ENCODE peak calls at places on chromosomes 7 and 10, in six cellular contexts. One of them, this sample, is unnamed.
A peak's percentile ranks its signal among the peaks of the same experiment; 100 is the strongest.

GRCh38 chr7:41900532-41900931 is 197.6 kb upstream of the INHBA start:
- DNase-seq in IMR-90: no peak
- DNase-seq in H1: no peak
- DNase-seq in H9: no peak
- DNase-seq in mesendoderm: peak; percentile 34
- DNase-seq in neuronal stem cell: no peak
- DNase-seq in this sample: no peak

GRCh38 chr10:119705434-119705831 is 20.4 kb upstream of the INPP5F start:
- DNase-seq in IMR-90: no peak
- DNase-seq in mesendoderm: no peak
- DNase-seq in H9: no peak
- DNase-seq in neuronal stem cell: no peak
- DNase-seq in H1: no peak
- DNase-seq in this sample: no peak

GRCh38 chr7:41134242-41134872 is 568.5 kb downstream of the INHBA start:
- DNase-seq in neuronal stem cell: no peak
- DNase-seq in mesendoderm: peak; percentile 16
- DNase-seq in H1: no peak
- DNase-seq in IMR-90: peak; percentile 55
- DNase-seq in H9: no peak
- DNase-seq in this sample: peak; percentile 70

GRCh38 chr7:47893238-47893637 is 55.0 kb downstream of the PKD1L1 start:
- DNase-seq in H9: peak; percentile 76
- DNase-seq in IMR-90: no peak
- DNase-seq in H1: peak; percentile 84
- DNase-seq in mesendoderm: peak; percentile 64
- DNase-seq in neuronal stem cell: no peak
- DNase-seq in this sample: no peak

GRCh38 chr7:142391191-142391992 is 133.5 kb upstream of the PRSS58 start:
- DNase-seq in IMR-90: peak; percentile 15
- DNase-seq in H9: peak; percentile 76
- DNase-seq in neuronal stem cell: peak; percentile 51
- DNase-seq in mesendoderm: peak; percentile 78
- DNase-seq in H1: peak; percentile 88
- DNase-seq in this sample: no peak

GRCh38 chr10:69881202-69881601 is 79.5 kb downstream of the COL13A1 start:
- DNase-seq in mesendoderm: no peak
- DNase-seq in neuronal stem cell: no peak
- DNase-seq in H1: no peak
- DNase-seq in H9: no peak
- DNase-seq in IMR-90: no peak
- DNase-seq in this sample: no peak

GRCh38 chr10:65275296-65275695 is 1650.5 kb upstream of the LRRTM3 start:
- DNase-seq in IMR-90: no peak
- DNase-seq in H1: no peak
- DNase-seq in mesendoderm: no peak
- DNase-seq in H9: no peak
- DNase-seq in neuronal stem cell: no peak
- DNase-seq in this sample: no peak

GRCh38 chr10:121631296-121631695 is 33.1 kb upstream of the FGFR2 start:
- DNase-seq in H9: no peak
- DNase-seq in H1: no peak
- DNase-seq in neuronal stem cell: no peak
- DNase-seq in mesendoderm: no peak
- DNase-seq in IMR-90: no peak
- DNase-seq in this sample: no peak

GRCh38 chr10:33273295-33274002 is 61.0 kb downstream of the NRP1 start:
- DNase-seq in H9: peak; percentile 33
- DNase-seq in H1: peak; percentile 58
- DNase-seq in mesendoderm: no peak
- DNase-seq in neuronal stem cell: peak; percentile 21
- DNase-seq in IMR-90: peak; percentile 96
- DNase-seq in this sample: peak; percentile 70

GRCh38 chr10:79046326-79046725 is 22.4 kb upstream of the ZMIZ1 start:
- DNase-seq in mesendoderm: no peak
- DNase-seq in IMR-90: no peak
- DNase-seq in neuronal stem cell: no peak
- DNase-seq in H1: no peak
- DNase-seq in H9: no peak
- DNase-seq in this sample: no peak

GRCh38 chr7:83882551-83882950 is 233.6 kb upstream of the SEMA3E start:
- DNase-seq in mesendoderm: no peak
- DNase-seq in H9: no peak
- DNase-seq in IMR-90: no peak
- DNase-seq in H1: no peak
- DNase-seq in neuronal stem cell: no peak
- DNase-seq in this sample: no peak

GRCh38 chr7:768881-769504 is 41.9 kb upstream of the PRKAR1B start:
- DNase-seq in mesendoderm: peak; percentile 31
- DNase-seq in IMR-90: no peak
- DNase-seq in H9: peak; percentile 63
- DNase-seq in neuronal stem cell: peak; percentile 18
- DNase-seq in H1: peak; percentile 63
- DNase-seq in this sample: no peak

GRCh38 chr7:112105584-112106540 is 100.3 kb downstream of the DOCK4 start:
- DNase-seq in mesendoderm: no peak
- DNase-seq in neuronal stem cell: no peak
- DNase-seq in H1: no peak
- DNase-seq in IMR-90: no peak
- DNase-seq in H9: no peak
- DNase-seq in this sample: no peak

GRCh38 chr7:75937958-75938786 is 23.2 kb downstream of the POR start:
- DNase-seq in IMR-90: peak; percentile 96
- DNase-seq in neuronal stem cell: no peak
- DNase-seq in H1: no peak
- DNase-seq in mesendoderm: peak; percentile 86
- DNase-seq in H9: no peak
- DNase-seq in this sample: peak; percentile 96

GRCh38 chr10:70477661-70478162 is 855 bp upstream of the PALD1 start:
- DNase-seq in mesendoderm: peak; percentile 65
- DNase-seq in neuronal stem cell: no peak
- DNase-seq in H9: no peak
- DNase-seq in H1: peak; percentile 59
- DNase-seq in IMR-90: peak; percentile 18
- DNase-seq in this sample: no peak

GRCh38 chr10:125159486-125159931 is 854 bp downstream of the CTBP2 start:
- DNase-seq in H9: no peak
- DNase-seq in H1: peak; percentile 48
- DNase-seq in neuronal stem cell: no peak
- DNase-seq in mesendoderm: no peak
- DNase-seq in IMR-90: no peak
- DNase-seq in this sample: peak; percentile 33

GRCh38 chr7:133109816-133110215 is 27.9 kb upstream of the CHCHD3 start:
- DNase-seq in H1: no peak
- DNase-seq in mesendoderm: no peak
- DNase-seq in H9: no peak
- DNase-seq in IMR-90: no peak
- DNase-seq in neuronal stem cell: no peak
- DNase-seq in this sample: no peak

GRCh38 chr7:104926189-104926904 is 87.7 kb upstream of the KMT2E start:
- DNase-seq in neuronal stem cell: no peak
- DNase-seq in IMR-90: no peak
- DNase-seq in mesendoderm: no peak
- DNase-seq in H1: no peak
- DNase-seq in H9: no peak
- DNase-seq in this sample: no peak
- H2BK15ac ChIP-seq in neuronal stem cell: no peak overlapping the region
- H2BK15ac ChIP-seq in IMR-90: no peak overlapping the region
- H2BK15ac ChIP-seq in mesendoderm: no peak overlapping the region
- H2BK15ac ChIP-seq in H1: no peak overlapping the region
- H2BK15ac ChIP-seq in H9: no peak overlapping the region
- H2BK15ac ChIP-seq in this sample: no peak overlapping the region

GRCh38 chr7:18408461-18408860 is 87.1 kb upstream of the HDAC9 start:
- DNase-seq in H1: no peak
- DNase-seq in neuronal stem cell: no peak
- DNase-seq in IMR-90: peak; percentile 90
- DNase-seq in mesendoderm: peak; percentile 87
- DNase-seq in H9: no peak
- DNase-seq in this sample: peak; percentile 55
- H2BK15ac ChIP-seq in H1: no peak overlapping the region
- H2BK15ac ChIP-seq in neuronal stem cell: no peak overlapping the region
- H2BK15ac ChIP-seq in IMR-90: no peak overlapping the region
- H2BK15ac ChIP-seq in mesendoderm: no peak overlapping the region
- H2BK15ac ChIP-seq in H9: no peak overlapping the region
- H2BK15ac ChIP-seq in this sample: no peak overlapping the region

DNA sequence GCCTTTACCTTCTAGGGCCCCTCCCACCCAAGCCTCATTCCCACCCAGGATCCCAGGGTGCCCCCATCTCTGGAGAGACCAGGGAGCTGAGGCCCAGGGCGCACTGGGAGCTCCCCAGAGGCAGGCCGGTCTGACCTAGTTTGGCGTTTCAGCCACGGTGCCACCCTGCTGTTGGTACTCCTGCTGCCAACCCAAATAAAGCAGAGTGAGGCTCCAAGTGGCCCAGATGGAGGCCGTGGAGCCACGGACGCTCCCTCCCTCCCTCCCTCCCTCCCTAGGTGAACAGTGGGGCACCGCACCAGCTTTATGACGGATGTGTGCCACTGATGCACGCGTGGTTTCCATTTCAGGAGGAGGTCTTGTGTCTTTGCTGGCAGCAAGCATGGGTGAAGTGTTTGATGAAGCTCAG is 1.8 kb downstream of the INPP5A start:
- DNase-seq in neuronal stem cell: no peak
- DNase-seq in H9: no peak
- DNase-seq in mesendoderm: no peak
- DNase-seq in H1: no peak
- DNase-seq in IMR-90: no peak
- DNase-seq in this sample: no peak
- H2BK15ac ChIP-seq in neuronal stem cell: peak overlapping the region; percentile 55
- H2BK15ac ChIP-seq in H9: no peak overlapping the region
- H2BK15ac ChIP-seq in mesendoderm: no peak overlapping the region
- H2BK15ac ChIP-seq in H1: no peak overlapping the region
- H2BK15ac ChIP-seq in IMR-90: no peak overlapping the region
- H2BK15ac ChIP-seq in this sample: no peak overlapping the region

DNA sequence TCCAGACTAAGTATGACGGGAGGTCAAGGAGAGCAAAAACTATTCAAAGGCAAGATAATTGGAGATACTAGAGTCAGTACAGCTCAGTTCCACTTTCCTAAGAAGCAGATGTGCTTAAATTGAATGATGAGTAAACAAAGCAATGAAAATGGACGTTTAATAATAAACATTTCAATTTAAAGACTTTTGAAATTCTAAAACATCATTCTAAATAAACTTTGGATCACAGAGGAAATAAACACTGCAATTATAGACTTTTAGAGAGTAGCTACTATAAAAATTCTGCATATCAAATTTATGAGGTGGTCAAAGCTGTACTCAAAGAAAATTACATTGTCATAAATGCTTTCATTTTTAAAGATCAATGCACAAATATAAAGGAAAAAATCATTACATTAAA is 418.3 kb downstream of the GPAM start:
- DNase-seq in mesendoderm: no peak
- DNase-seq in H1: no peak
- DNase-seq in neuronal stem cell: no peak
- DNase-seq in IMR-90: no peak
- DNase-seq in H9: no peak
- DNase-seq in this sample: no peak
- H2BK15ac ChIP-seq in mesendoderm: no peak overlapping the region
- H2BK15ac ChIP-seq in H1: no peak overlapping the region
- H2BK15ac ChIP-seq in neuronal stem cell: no peak overlapping the region
- H2BK15ac ChIP-seq in IMR-90: no peak overlapping the region
- H2BK15ac ChIP-seq in H9: no peak overlapping the region
- H2BK15ac ChIP-seq in this sample: no peak overlapping the region

DNA sequence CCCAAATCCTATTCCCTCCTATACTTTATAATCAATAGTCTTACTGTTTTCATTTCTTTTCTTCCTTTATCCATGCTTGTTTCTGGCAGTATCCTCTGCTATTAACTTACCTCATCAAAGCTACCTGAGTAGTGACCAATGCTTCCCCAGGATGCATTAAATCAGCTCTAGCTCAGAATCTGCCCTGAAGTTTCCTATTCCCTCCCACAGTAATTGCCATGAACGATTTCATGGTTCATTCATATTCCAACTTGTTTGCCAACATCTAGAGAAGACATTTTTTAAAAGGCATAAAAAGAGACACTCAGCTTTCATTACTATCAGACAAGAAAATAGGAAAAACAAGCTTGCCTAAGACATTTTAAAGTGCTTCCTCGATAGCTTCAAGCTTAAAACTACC is 42.3 kb downstream of the COA1 start:
- DNase-seq in mesendoderm: no peak
- DNase-seq in neuronal stem cell: no peak
- DNase-seq in H9: no peak
- DNase-seq in H1: no peak
- DNase-seq in IMR-90: no peak
- DNase-seq in this sample: no peak
- H2BK15ac ChIP-seq in mesendoderm: no peak overlapping the region
- H2BK15ac ChIP-seq in neuronal stem cell: no peak overlapping the region
- H2BK15ac ChIP-seq in H9: no peak overlapping the region
- H2BK15ac ChIP-seq in H1: no peak overlapping the region
- H2BK15ac ChIP-seq in IMR-90: no peak overlapping the region
- H2BK15ac ChIP-seq in this sample: no peak overlapping the region

This sample was measured in mesenchymal stem cell.